ENCODE peak calls at places on chromosomes 11 and 22, in eight cellular contexts. I is lower leg skin; D is cardiac fibroblast; V is GM23248; A is CD4-positive, alpha-beta memory T cell; Q is naive thymus-derived CD4-positive, alpha-beta T cell; T is cardiac muscle cell; H is upper lobe of right lung. C is an unnamed sample.

GRCh38 chr11:86888164-86888977 is 66.8 kb downstream of the FZD4 start:
- DNase-seq in T (peak), Q (no peak), V (peak), A (no peak), I (no peak), H (no peak), D (peak), C (no peak)

GRCh38 chr11:46203746-46204145 is 73.7 kb upstream of the CREB3L1 start:
- DNase-seq in I (no peak), Q (no peak), V (no peak), H (no peak), D (no peak), A (no peak), T (no peak), C (no peak)

GRCh38 chr11:94543695-94544581 is at the start of gene FUT4:
- DNase-seq in I (peak), D (peak), T (peak), Q (peak), V (peak), A (peak), H (peak), C (peak)

GRCh38 chr11:72627594-72628281 is 46.5 kb downstream of the PDE2A start:
- DNase-seq in I (no peak), D (no peak), V (no peak), Q (no peak), H (no peak), A (no peak), T (no peak), C (no peak)

GRCh38 chr22:19454156-19454555 is 6.6 kb upstream of the C22orf39 start:
- DNase-seq in D (no peak), T (no peak), I (no peak), H (no peak), A (no peak), V (no peak), Q (no peak), C (no peak)

GRCh38 chr22:41612626-41613025 is 8.2 kb downstream of the DESI1 start:
- DNase-seq in T (no peak), Q (no peak), V (no peak), H (peak), I (no peak), A (no peak), D (no peak), C (no peak)

GRCh38 chr11:6431861-6432260 is 8.9 kb downstream of the HPX start:
- DNase-seq in I (no peak), D (peak), T (peak), Q (no peak), A (no peak), V (peak), H (no peak), C (no peak)

GRCh38 chr11:119029340-119030028 is 1.2 kb downstream of the SLC37A4 start:
- DNase-seq in I (peak), V (no peak), T (peak), Q (no peak), D (no peak), A (peak), H (no peak), C (peak)

DNA sequence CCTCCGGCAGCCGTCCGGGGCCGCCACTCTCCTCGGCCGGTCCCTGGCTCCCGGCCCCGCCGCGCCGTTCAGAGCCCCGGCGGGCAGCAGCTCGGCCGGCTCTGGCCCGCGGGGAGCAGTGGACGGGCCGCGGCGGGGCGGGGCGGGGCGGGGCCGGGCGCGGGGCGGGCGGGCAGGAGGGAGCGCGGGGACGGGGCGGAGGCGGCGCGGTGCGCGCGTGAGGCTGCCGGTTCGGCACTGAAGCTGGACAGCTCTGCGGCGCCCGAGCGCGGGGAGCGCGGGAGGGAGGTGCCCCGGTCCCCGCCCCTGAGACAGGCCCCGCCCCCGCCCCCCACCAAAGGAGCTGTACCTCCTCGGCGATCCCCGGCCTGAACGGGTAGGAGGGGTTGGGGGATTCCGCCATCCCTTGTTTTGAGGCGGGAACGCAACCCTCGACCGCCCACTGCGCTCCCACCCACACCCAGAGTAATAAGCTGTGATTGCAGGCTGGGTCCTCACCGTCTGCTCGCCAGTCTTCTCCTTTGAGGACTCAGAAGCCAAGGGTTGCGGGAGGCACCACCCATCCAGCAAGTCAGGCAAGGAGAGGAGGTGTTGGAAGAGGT is at the start of gene DRD2:
- DNase-seq in V (peak), A (no peak), H (no peak), D (no peak), T (peak), I (no peak), Q (no peak), C (no peak)
- H3K4me3 ChIP-seq in V (no peak), A (no peak), H (no peak), D (no peak), T (peak), I (no peak), Q (no peak), C (peak)

GRCh38 chr11:327581-327923 is 6.9 kb upstream of the IFITM3 start:
- DNase-seq in D (no peak), T (no peak), Q (no peak), H (no peak), I (no peak), A (no peak), V (no peak), C (no peak)

GRCh38 chr11:326592-326841 is 5.9 kb upstream of the IFITM3 start:
- DNase-seq in A (no peak), Q (no peak), T (no peak), I (no peak), D (no peak), H (no peak), V (no peak), C (no peak)

GRCh38 chr11:325796-326591 is 5.3 kb upstream of the IFITM3 start:
- DNase-seq in I (no peak), H (peak), T (no peak), Q (no peak), V (no peak), A (no peak), D (no peak), C (no peak)

GRCh38 chr11:328012-328411 is 7.4 kb upstream of the IFITM3 start:
- DNase-seq in T (no peak), Q (no peak), H (peak), A (no peak), V (no peak), I (no peak), D (no peak), C (no peak)

GRCh38 chr11:326842-327580 is 6.4 kb upstream of the IFITM3 start:
- DNase-seq in I (peak), Q (peak), A (peak), D (peak), T (peak), V (peak), H (peak), C (peak)
- H3K4me3 ChIP-seq in I (no peak), Q (peak), A (no peak), D (no peak), T (no peak), V (no peak), H (peak), C (no peak)

GRCh38 chr11:2222479-2222878 is 47.9 kb downstream of the ASCL2 start:
- DNase-seq in V (no peak), D (no peak), T (peak), A (no peak), I (no peak), H (no peak), Q (no peak), C (no peak)

GRCh38 chr11:2221591-2221990 is 48.8 kb downstream of the ASCL2 start:
- DNase-seq in T (no peak), A (no peak), I (no peak), H (no peak), V (no peak), D (no peak), Q (no peak), C (no peak)

GRCh38 chr11:2221024-2221423 is 49.4 kb downstream of the ASCL2 start:
- DNase-seq in H (no peak), T (no peak), Q (no peak), A (no peak), I (no peak), D (no peak), V (no peak), C (no peak)

GRCh38 chr11:2223153-2223794 is 47.1 kb downstream of the ASCL2 start:
- DNase-seq in V (no peak), A (no peak), T (no peak), D (no peak), H (no peak), Q (no peak), I (no peak), C (no peak)

DNA sequence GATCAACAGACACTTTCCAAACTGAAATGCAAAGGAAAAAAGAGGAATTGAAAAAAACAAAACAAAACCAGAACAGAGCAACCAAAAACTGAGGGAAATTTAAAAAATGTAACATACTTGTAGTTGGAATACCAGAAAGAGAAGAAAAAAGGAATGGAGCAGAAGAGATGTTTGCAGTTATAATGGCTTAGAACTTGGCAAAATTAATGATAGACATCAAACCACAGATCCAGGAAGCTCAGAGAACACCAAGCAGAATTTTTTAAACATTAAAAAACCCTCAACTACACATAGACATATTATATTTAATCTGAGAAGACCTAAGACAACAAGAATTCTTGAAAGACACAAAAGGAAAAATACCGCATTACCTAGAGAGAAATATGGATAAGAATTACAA is 46.1 kb downstream of the ASCL2 start:
- DNase-seq in Q (no peak), H (no peak), T (no peak), I (no peak), D (no peak), V (no peak), A (no peak), C (no peak)
- H3K4me3 ChIP-seq in Q (no peak), H (no peak), T (no peak), I (no peak), D (no peak), V (no peak), A (no peak), C (no peak)

GRCh38 chr11:131889146-131889577 is 518.7 kb downstream of the NTM start:
- DNase-seq in I (no peak), D (peak), H (no peak), V (peak), A (no peak), T (peak), Q (no peak), C (peak)
- H3K4me3 ChIP-seq in I (no peak), D (no peak), H (no peak), V (no peak), A (no peak), T (no peak), Q (no peak), C (no peak)

GRCh38 chr11:10601722-10602281 is 33.3 kb upstream of the LYVE1 start:
- DNase-seq in I (peak), Q (no peak), V (no peak), A (no peak), D (no peak), T (no peak), H (no peak), C (no peak)
- H3K4me3 ChIP-seq in I (no peak), Q (no peak), V (no peak), A (no peak), D (no peak), T (no peak), H (no peak), C (no peak)

DNA sequence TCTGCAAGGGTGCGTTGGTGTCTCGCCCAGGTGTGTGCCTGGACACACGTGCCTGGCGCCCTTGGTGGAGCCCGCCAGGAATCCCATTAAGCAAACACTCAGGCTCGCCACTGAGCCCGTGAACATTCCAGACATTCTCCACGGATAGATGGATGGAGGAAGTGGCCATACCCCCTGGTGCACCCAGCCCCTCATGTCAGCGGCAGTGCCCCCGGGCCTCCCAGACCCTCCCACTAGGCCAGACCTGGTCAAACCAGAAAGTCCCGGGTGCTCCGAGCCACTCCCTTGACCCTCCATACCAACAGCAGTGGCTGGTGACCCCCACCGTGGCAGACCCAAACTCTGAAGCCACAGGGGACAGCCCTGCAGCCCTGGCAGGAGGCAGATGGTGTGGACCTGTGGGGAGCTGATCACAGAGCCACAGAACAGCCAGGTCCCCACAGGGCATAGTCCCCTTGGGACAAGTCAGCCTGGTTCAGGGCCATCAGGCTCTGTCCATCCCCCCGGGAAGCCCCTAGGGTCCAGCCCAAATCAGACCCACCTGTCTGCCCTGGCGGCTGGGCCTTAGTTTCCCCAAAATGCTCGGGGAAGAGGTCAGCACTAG is 1.9 kb downstream of the EPS8L2 start:
- DNase-seq in V (no peak), A (no peak), I (no peak), H (no peak), T (no peak), Q (no peak), D (no peak), C (peak)
- H3K4me3 ChIP-seq in V (peak), A (no peak), I (no peak), H (peak), T (no peak), Q (no peak), D (no peak), C (peak)

GRCh38 chr11:29317669-29318068 is 699.2 kb downstream of the KCNA4 start:
- DNase-seq in H (no peak), Q (no peak), D (peak), I (no peak), V (peak), A (no peak), T (no peak), C (no peak)
- H3K4me3 ChIP-seq in H (no peak), Q (no peak), D (no peak), I (no peak), V (no peak), A (no peak), T (no peak), C (no peak)